ENCODE peak calls at places on chromosome 10, in ten cellular contexts. F is ovary, G is stomach, V is body of pancreas, T is Peyer's patch, S is prostate gland, A is erythroblast, Y is NB4, K is heart left ventricle, M is A549. O is an unnamed sample.

GRCh38 chr10:112520864-112521263 is 73.8 kb downstream of the VTI1A start:
- DNase-seq in F (no peak), G (no peak), V (no peak), T (no peak), S (no peak), A (no peak), Y (no peak), K (no peak), M (no peak), O (no peak)

GRCh38 chr10:58568428-58568935 is 55.8 kb downstream of the BICC1 start:
- DNase-seq in F (no peak), G (no peak), V (no peak), T (no peak), S (no peak), A (no peak), Y (no peak), K (no peak), M (no peak), O (no peak)

GRCh38 chr10:28274475-28274874 is 28.4 kb downstream of the MPP7 start:
- DNase-seq in F (no peak), G (no peak), V (no peak), T (no peak), S (no peak), A (no peak), Y (no peak), K (no peak), M (no peak), O (no peak)

GRCh38 chr10:127195571-127196226 is 692 bp downstream of the INSYN2A start:
- DNase-seq in F (no peak), G (no peak), V (no peak), T (no peak), S (no peak), A (no peak), Y (no peak), K (no peak), M (peak; percentile 22), O (no peak)

GRCh38 chr10:37733822-37734221 is 123.6 kb downstream of the ZNF248 start:
- DNase-seq in F (no peak), G (no peak), V (no peak), T (no peak), S (no peak), A (no peak), Y (no peak), K (no peak), M (no peak), O (no peak)

GRCh38 chr10:119313645-119314044 is 106.3 kb downstream of the GRK5 start:
- DNase-seq in F (no peak), G (no peak), V (no peak), T (peak; percentile 74), S (no peak), A (no peak), Y (peak; percentile 94), K (no peak), M (no peak), O (no peak)

GRCh38 chr10:84267503-84268126 is 22.8 kb downstream of the RGR start:
- DNase-seq in F (no peak), G (peak; percentile 48), V (peak; percentile 20), T (peak; percentile 77), S (no peak), A (peak; percentile 18), Y (peak; percentile 38), K (no peak), M (peak; percentile 58), O (peak; percentile 56)

GRCh38 chr10:12041766-12042408 is 722 bp downstream of the UPF2 start:
- DNase-seq in F (no peak), G (no peak), V (peak; percentile 40), T (peak; percentile 70), S (peak; percentile 13), A (peak; percentile 73), Y (peak; percentile 44), K (no peak), M (peak; percentile 28), O (peak; percentile 16)

GRCh38 chr10:119503821-119504220 is 38.7 kb downstream of the RGS10 start:
- DNase-seq in F (no peak), G (no peak), V (no peak), T (no peak), S (no peak), A (no peak), Y (no peak), K (no peak), M (no peak), O (no peak)

GRCh38 chr10:11284291-11285085 is 266.8 kb downstream of the CELF2 start:
- DNase-seq in F (no peak), G (no peak), V (no peak), T (no peak), S (no peak), A (no peak), Y (no peak), K (no peak), M (no peak), O (no peak)

GRCh38 chr10:62047960-62048383 is 146.5 kb downstream of the ARID5B start:
- DNase-seq in F (peak; percentile 41), G (no peak), V (no peak), T (peak; percentile 65), S (peak; percentile 56), A (no peak), Y (peak; percentile 22), K (no peak), M (no peak), O (no peak)

DNA sequence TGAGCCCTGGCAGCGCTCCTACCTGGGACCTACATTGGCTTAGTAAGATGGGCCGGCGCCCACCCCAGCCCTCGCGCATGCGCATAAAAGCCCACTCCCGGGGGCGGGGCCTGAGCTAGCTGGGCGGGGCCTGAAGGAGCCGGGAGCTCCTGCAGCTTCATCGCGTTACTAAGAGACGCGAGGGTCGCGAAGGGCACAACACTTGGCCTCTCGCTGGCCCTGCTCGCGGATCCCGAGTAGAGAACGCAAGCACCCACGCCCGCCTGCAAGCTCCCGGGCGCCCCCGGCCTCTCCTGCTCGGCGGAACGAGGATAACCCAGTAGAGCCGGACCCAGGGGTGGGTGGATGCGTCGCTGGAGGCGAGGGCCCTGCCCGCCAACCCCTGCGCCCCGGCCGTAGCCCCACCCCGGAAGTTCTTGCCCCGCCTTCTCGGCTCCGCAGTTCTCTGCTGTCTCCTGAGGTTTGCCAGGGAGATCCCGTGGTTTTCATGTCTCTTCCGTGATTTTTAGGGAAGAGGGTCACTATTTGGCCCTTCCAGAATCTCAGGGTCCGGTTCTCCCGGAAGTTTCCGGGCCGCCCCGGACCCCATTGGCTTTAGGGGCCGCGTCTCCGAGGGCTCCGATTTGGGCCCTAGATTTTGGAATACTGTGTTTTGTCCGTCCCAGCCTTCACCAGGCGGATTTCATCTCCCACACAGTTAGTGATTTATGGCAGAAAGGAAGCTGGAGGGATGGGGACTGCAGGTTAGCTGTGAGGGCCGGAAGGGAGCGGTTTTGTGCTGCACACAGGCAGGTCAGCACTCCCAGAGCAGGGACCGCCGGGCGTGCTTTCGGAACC is at the start of gene MEIG1:
- DNase-seq in F (peak; percentile 94), G (peak; percentile 93), V (peak; percentile 94), T (peak; percentile 95), S (peak; percentile 93), A (peak; percentile 90), Y (peak; percentile 80), K (peak; percentile 93), M (peak; percentile 96), O (peak; percentile 89)
- TF ChIP-seq POLR2A in F (peak; percentile 57), G (peak; percentile 25), V (peak; percentile 38), T (peak; percentile 44), S (peak; percentile 7), A (no peak), Y (peak; percentile 45), K (no peak), M (peak; percentile 75), O (peak; percentile 62)

DNA sequence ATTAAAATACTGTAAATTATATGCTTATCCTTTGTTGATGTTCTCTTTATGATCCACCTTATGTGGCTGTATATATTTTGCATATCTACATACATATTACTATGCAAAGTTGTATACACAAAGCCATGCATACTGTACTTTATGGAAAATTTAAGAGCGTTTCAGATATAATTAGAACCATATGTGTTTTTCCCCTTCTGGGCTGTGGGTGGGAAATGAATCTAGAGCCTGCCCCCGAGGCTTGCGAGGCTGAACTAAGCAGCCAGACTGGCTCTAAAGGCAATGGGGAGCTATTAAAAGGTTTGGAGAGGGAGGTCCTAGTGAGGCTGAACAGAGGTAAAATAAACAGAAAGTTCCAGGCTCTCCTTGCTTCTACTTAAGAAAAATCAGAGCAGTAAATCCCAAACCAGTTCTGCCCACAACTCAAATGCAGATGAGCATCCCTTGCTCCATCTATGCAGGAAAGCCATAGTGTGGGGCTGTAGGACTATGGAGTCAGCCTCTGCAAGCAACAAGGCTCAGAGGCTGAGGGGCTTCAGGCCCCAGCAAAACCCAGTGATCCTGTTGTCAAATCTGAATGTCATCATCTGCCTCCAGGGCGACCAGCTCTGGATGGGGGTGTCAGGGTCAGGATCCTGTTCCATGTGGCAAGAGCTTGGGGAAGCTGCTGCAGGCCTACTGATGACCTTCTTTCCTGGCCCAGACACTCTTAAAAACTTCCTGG is 14.1 kb upstream of the DDIT4 start:
- DNase-seq in F (no peak), G (no peak), V (peak; percentile 36), T (no peak), S (peak; percentile 20), A (no peak), Y (peak; percentile 41), K (no peak), M (peak; percentile 84), O (no peak)
- TF ChIP-seq POLR2A in F (no peak), G (no peak), V (no peak), T (no peak), S (no peak), A (no peak), Y (no peak), K (no peak), M (no peak), O (no peak)

GRCh38 chr10:34526186-34526585 is 288.9 kb downstream of the PARD3 start:
- DNase-seq in F (no peak), G (no peak), V (no peak), T (no peak), S (no peak), A (no peak), Y (no peak), K (no peak), M (peak; percentile 69), O (no peak)
- TF ChIP-seq POLR2A in F (no peak), G (no peak), V (no peak), T (no peak), S (no peak), A (no peak), Y (no peak), K (no peak), M (peak; percentile 17), O (peak; percentile 44)

GRCh38 chr10:22321831-22322662 is 1.1 kb downstream of the BMI1 start:
- DNase-seq in F (peak; percentile 22), G (no peak), V (no peak), T (peak; percentile 56), S (no peak), A (peak; percentile 40), Y (peak; percentile 30), K (peak; percentile 52), M (peak; percentile 32), O (no peak)

GRCh38 chr10:22319559-22320558 is 1.0 kb upstream of the BMI1 start:
- DNase-seq in F (no peak), G (no peak), V (no peak), T (no peak), S (no peak), A (peak; percentile 48), Y (peak; percentile 44), K (no peak), M (no peak), O (no peak)

GRCh38 chr10:22321156-22321711 is 335 bp downstream of the BMI1 start:
- DNase-seq in F (peak; percentile 57), G (peak; percentile 57), V (peak; percentile 65), T (peak; percentile 78), S (no peak), A (peak; percentile 82), Y (peak; percentile 70), K (peak; percentile 70), M (peak; percentile 82), O (peak; percentile 68)

GRCh38 chr10:22318772-22319171 is 2.1 kb upstream of the BMI1 start:
- DNase-seq in F (no peak), G (no peak), V (no peak), T (no peak), S (no peak), A (no peak), Y (no peak), K (no peak), M (no peak), O (no peak)

GRCh38 chr10:22320591-22321155 is at the start of gene BMI1:
- DNase-seq in F (peak; percentile 80), G (peak; percentile 72), V (peak; percentile 86), T (peak; percentile 85), S (peak; percentile 82), A (peak; percentile 84), Y (peak; percentile 64), K (peak; percentile 86), M (peak; percentile 76), O (peak; percentile 90)
- TF ChIP-seq POLR2A in F (no peak), G (no peak), V (no peak), T (no peak), S (no peak), A (no peak), Y (no peak), K (no peak), M (peak; percentile 32), O (peak; percentile 45)